ENCODE peak calls at places on chromosomes 7 and 10, in four cellular contexts. One of them, this sample, is unnamed.

GRCh38 chr10:52004342-52004949 is 305.1 kb upstream of the CSTF2T start:
- DNase-seq in cardiac muscle cell: peak
- DNase-seq in NCI-H1105 treated with DMSO at 0.1 percent for 48 hours: no peak
- DNase-seq in WTC11: no peak
- DNase-seq in this sample: peak

GRCh38 chr10:114485695-114486400 is 81.5 kb upstream of the AFAP1L2 start:
- DNase-seq in NCI-H1105 treated with DMSO at 0.1 percent for 48 hours: no peak
- DNase-seq in WTC11: no peak
- DNase-seq in cardiac muscle cell: no peak
- DNase-seq in this sample: no peak

GRCh38 chr7:125355899-125356298 is 426.3 kb upstream of the POT1 start:
- DNase-seq in NCI-H1105 treated with DMSO at 0.1 percent for 48 hours: no peak
- DNase-seq in WTC11: no peak
- DNase-seq in cardiac muscle cell: no peak
- DNase-seq in this sample: no peak

GRCh38 chr7:70392870-70393269 is 739.1 kb upstream of the GALNT17 start:
- DNase-seq in cardiac muscle cell: no peak
- DNase-seq in NCI-H1105 treated with DMSO at 0.1 percent for 48 hours: no peak
- DNase-seq in WTC11: peak
- DNase-seq in this sample: peak

GRCh38 chr10:119205926-119206602 is 1.3 kb upstream of the GRK5 start:
- DNase-seq in NCI-H1105 treated with DMSO at 0.1 percent for 48 hours: no peak
- DNase-seq in cardiac muscle cell: no peak
- DNase-seq in WTC11: peak
- DNase-seq in this sample: no peak

GRCh38 chr10:109261231-109261630 is 662.1 kb downstream of the XPNPEP1 start:
- DNase-seq in WTC11: no peak
- DNase-seq in NCI-H1105 treated with DMSO at 0.1 percent for 48 hours: no peak
- DNase-seq in cardiac muscle cell: no peak
- DNase-seq in this sample: no peak

GRCh38 chr7:131071786-131072504 is 255.7 kb upstream of the MKLN1 start:
- DNase-seq in WTC11: no peak
- DNase-seq in cardiac muscle cell: no peak
- DNase-seq in NCI-H1105 treated with DMSO at 0.1 percent for 48 hours: peak
- DNase-seq in this sample: peak

GRCh38 chr10:59222788-59223187 is 46.3 kb downstream of the PHYHIPL start:
- DNase-seq in cardiac muscle cell: peak
- DNase-seq in WTC11: no peak
- DNase-seq in NCI-H1105 treated with DMSO at 0.1 percent for 48 hours: no peak
- DNase-seq in this sample: no peak

GRCh38 chr7:986766-987722 is 4.1 kb downstream of the CYP2W1 start:
- DNase-seq in WTC11: no peak
- DNase-seq in cardiac muscle cell: no peak
- DNase-seq in NCI-H1105 treated with DMSO at 0.1 percent for 48 hours: no peak
- DNase-seq in this sample: no peak

GRCh38 chr10:60446855-60447254 is 57.2 kb upstream of the ANK3 start:
- DNase-seq in cardiac muscle cell: no peak
- DNase-seq in NCI-H1105 treated with DMSO at 0.1 percent for 48 hours: no peak
- DNase-seq in WTC11: no peak
- DNase-seq in this sample: no peak

GRCh38 chr7:45086348-45087065 is 2.3 kb downstream of the NACAD start:
- DNase-seq in cardiac muscle cell: no peak
- DNase-seq in WTC11: no peak
- DNase-seq in NCI-H1105 treated with DMSO at 0.1 percent for 48 hours: no peak
- DNase-seq in this sample: no peak